ENCODE peak calls at places on chromosomes 7 and 10, in nine cellular contexts. One of them, this sample, is unnamed.

GRCh38 chr10:75210193-75211006 is at the start of gene VDAC2:
- DNase-seq in upper lobe of right lung: peak; percentile 96
- DNase-seq in heart left ventricle: peak; percentile 94
- DNase-seq in lower lobe of right lung: peak; percentile 94
- DNase-seq in colonic mucosa: peak; percentile 91
- DNase-seq in kidney: peak; percentile 97
- DNase-seq in cardiac muscle cell: peak; percentile 92
- DNase-seq in esophagus muscularis mucosa: peak; percentile 96
- DNase-seq in thoracic aorta: peak; percentile 57
- DNase-seq in this sample: no peak

GRCh38 chr7:151802469-151802846 is 74.5 kb downstream of the PRKAG2 start:
- DNase-seq in upper lobe of right lung: peak; percentile 46
- DNase-seq in heart left ventricle: no peak
- DNase-seq in lower lobe of right lung: peak; percentile 7
- DNase-seq in colonic mucosa: no peak
- DNase-seq in kidney: peak; percentile 15
- DNase-seq in cardiac muscle cell: no peak
- DNase-seq in esophagus muscularis mucosa: no peak
- DNase-seq in thoracic aorta: no peak
- DNase-seq in this sample: no peak

GRCh38 chr10:86706401-86706841 is 38.1 kb downstream of the LDB3 start:
- DNase-seq in upper lobe of right lung: no peak
- DNase-seq in heart left ventricle: no peak
- DNase-seq in lower lobe of right lung: peak; percentile 25
- DNase-seq in colonic mucosa: no peak
- DNase-seq in kidney: peak; percentile 65
- DNase-seq in cardiac muscle cell: no peak
- DNase-seq in esophagus muscularis mucosa: no peak
- DNase-seq in thoracic aorta: no peak
- DNase-seq in this sample: no peak

GRCh38 chr10:87734987-87735827 is 75.5 kb downstream of the PAPSS2 start:
- DNase-seq in upper lobe of right lung: no peak
- DNase-seq in heart left ventricle: peak; percentile 25
- DNase-seq in lower lobe of right lung: no peak
- DNase-seq in colonic mucosa: no peak
- DNase-seq in kidney: no peak
- DNase-seq in cardiac muscle cell: peak; percentile 59
- DNase-seq in esophagus muscularis mucosa: no peak
- DNase-seq in thoracic aorta: no peak
- DNase-seq in this sample: no peak

GRCh38 chr7:135704698-135705097 is 23.3 kb downstream of the SLC13A4 start:
- DNase-seq in upper lobe of right lung: no peak
- DNase-seq in heart left ventricle: no peak
- DNase-seq in lower lobe of right lung: no peak
- DNase-seq in colonic mucosa: no peak
- DNase-seq in kidney: no peak
- DNase-seq in cardiac muscle cell: no peak
- DNase-seq in esophagus muscularis mucosa: no peak
- DNase-seq in thoracic aorta: no peak
- DNase-seq in this sample: no peak

GRCh38 chr10:123858907-123859650 is 32.5 kb downstream of the CPXM2 start:
- DNase-seq in upper lobe of right lung: no peak
- DNase-seq in heart left ventricle: no peak
- DNase-seq in lower lobe of right lung: no peak
- DNase-seq in colonic mucosa: no peak
- DNase-seq in kidney: peak; percentile 43
- DNase-seq in cardiac muscle cell: no peak
- DNase-seq in esophagus muscularis mucosa: no peak
- DNase-seq in thoracic aorta: no peak
- DNase-seq in this sample: no peak

GRCh38 chr7:46150721-46151120 is 229.6 kb upstream of the IGFBP3 start:
- DNase-seq in upper lobe of right lung: no peak
- DNase-seq in heart left ventricle: no peak
- DNase-seq in lower lobe of right lung: no peak
- DNase-seq in colonic mucosa: no peak
- DNase-seq in kidney: no peak
- DNase-seq in cardiac muscle cell: no peak
- DNase-seq in esophagus muscularis mucosa: no peak
- DNase-seq in thoracic aorta: no peak
- DNase-seq in this sample: no peak

GRCh38 chr10:73585223-73585784 is 5.8 kb downstream of the USP54 start:
- DNase-seq in upper lobe of right lung: no peak
- DNase-seq in heart left ventricle: no peak
- DNase-seq in lower lobe of right lung: no peak
- DNase-seq in colonic mucosa: no peak
- DNase-seq in kidney: no peak
- DNase-seq in cardiac muscle cell: no peak
- DNase-seq in esophagus muscularis mucosa: no peak
- DNase-seq in thoracic aorta: no peak
- DNase-seq in this sample: no peak

GRCh38 chr7:29988391-29989256 is 977 bp downstream of the SCRN1 start:
- DNase-seq in upper lobe of right lung: peak; percentile 84
- DNase-seq in heart left ventricle: peak; percentile 50
- DNase-seq in lower lobe of right lung: peak; percentile 79
- DNase-seq in colonic mucosa: peak; percentile 68
- DNase-seq in kidney: peak; percentile 78
- DNase-seq in cardiac muscle cell: peak; percentile 42
- DNase-seq in esophagus muscularis mucosa: no peak
- DNase-seq in thoracic aorta: no peak
- DNase-seq in this sample: no peak

GRCh38 chr10:6047847-6048246 is 14.3 kb downstream of the IL2RA start:
- DNase-seq in upper lobe of right lung: no peak
- DNase-seq in heart left ventricle: no peak
- DNase-seq in lower lobe of right lung: no peak
- DNase-seq in colonic mucosa: peak; percentile 16
- DNase-seq in kidney: no peak
- DNase-seq in cardiac muscle cell: no peak
- DNase-seq in esophagus muscularis mucosa: peak; percentile 72
- DNase-seq in thoracic aorta: no peak
- DNase-seq in this sample: no peak

GRCh38 chr10:26446258-26446657 is 8.1 kb downstream of the APBB1IP start:
- DNase-seq in upper lobe of right lung: no peak
- DNase-seq in heart left ventricle: no peak
- DNase-seq in lower lobe of right lung: no peak
- DNase-seq in colonic mucosa: no peak
- DNase-seq in kidney: no peak
- DNase-seq in cardiac muscle cell: no peak
- DNase-seq in esophagus muscularis mucosa: no peak
- DNase-seq in thoracic aorta: no peak
- DNase-seq in this sample: no peak

GRCh38 chr7:30846378-30846777 is 65.3 kb upstream of the AQP1 start:
- DNase-seq in upper lobe of right lung: peak; percentile 87
- DNase-seq in heart left ventricle: no peak
- DNase-seq in lower lobe of right lung: peak; percentile 85
- DNase-seq in colonic mucosa: peak; percentile 87
- DNase-seq in kidney: no peak
- DNase-seq in cardiac muscle cell: no peak
- DNase-seq in esophagus muscularis mucosa: no peak
- DNase-seq in thoracic aorta: no peak
- DNase-seq in this sample: no peak

GRCh38 chr10:119933179-119933578 is 40.6 kb downstream of the SEC23IP start:
- DNase-seq in upper lobe of right lung: no peak
- DNase-seq in heart left ventricle: no peak
- DNase-seq in lower lobe of right lung: no peak
- DNase-seq in colonic mucosa: no peak
- DNase-seq in kidney: no peak
- DNase-seq in cardiac muscle cell: peak; percentile 67
- DNase-seq in esophagus muscularis mucosa: no peak
- DNase-seq in thoracic aorta: no peak
- DNase-seq in this sample: no peak

GRCh38 chr10:102267748-102268147 is 22.4 kb downstream of the GBF1 start:
- DNase-seq in upper lobe of right lung: no peak
- DNase-seq in heart left ventricle: no peak
- DNase-seq in lower lobe of right lung: no peak
- DNase-seq in colonic mucosa: no peak
- DNase-seq in kidney: no peak
- DNase-seq in cardiac muscle cell: no peak
- DNase-seq in esophagus muscularis mucosa: no peak
- DNase-seq in thoracic aorta: no peak
- DNase-seq in this sample: no peak

GRCh38 chr10:3452683-3453388 is 280.3 kb upstream of the PITRM1 start:
- DNase-seq in upper lobe of right lung: no peak
- DNase-seq in heart left ventricle: no peak
- DNase-seq in lower lobe of right lung: no peak
- DNase-seq in colonic mucosa: peak; percentile 9
- DNase-seq in kidney: no peak
- DNase-seq in cardiac muscle cell: no peak
- DNase-seq in esophagus muscularis mucosa: no peak
- DNase-seq in thoracic aorta: no peak
- DNase-seq in this sample: no peak

DNA sequence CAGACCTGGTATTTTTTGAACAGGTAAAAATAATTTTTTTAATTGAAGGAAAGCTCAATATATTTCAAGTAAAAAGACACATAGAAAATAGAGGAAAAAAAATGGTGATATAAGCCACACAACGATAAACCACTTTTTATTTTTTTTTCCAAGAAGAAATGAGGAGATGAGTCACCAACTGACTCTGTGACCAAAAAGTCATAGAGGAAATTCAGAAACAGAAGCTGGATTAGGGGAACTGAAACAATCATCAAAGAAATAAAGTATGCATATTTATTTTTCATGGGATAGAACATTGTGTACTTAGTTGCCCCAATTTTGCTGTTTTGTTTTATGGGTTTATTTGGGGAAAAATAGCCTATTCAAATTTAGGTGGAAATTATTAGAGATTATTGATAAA is 176.8 kb upstream of the AGR3 start:
- DNase-seq in upper lobe of right lung: no peak
- DNase-seq in heart left ventricle: no peak
- DNase-seq in lower lobe of right lung: no peak
- DNase-seq in colonic mucosa: no peak
- DNase-seq in kidney: no peak
- DNase-seq in cardiac muscle cell: no peak
- DNase-seq in esophagus muscularis mucosa: no peak
- DNase-seq in thoracic aorta: no peak
- DNase-seq in this sample: no peak
- H3K4me1 ChIP-seq in upper lobe of right lung: no peaks in the 10 kb centered on the region
- H3K4me1 ChIP-seq in heart left ventricle: no peaks in the 10 kb centered on the region
- H3K4me1 ChIP-seq in lower lobe of right lung: peaks cover 14% of the 10 kb centered on the region
- H3K4me1 ChIP-seq in colonic mucosa: no peaks in the 10 kb centered on the region
- H3K4me1 ChIP-seq in kidney: no peaks in the 10 kb centered on the region
- H3K4me1 ChIP-seq in cardiac muscle cell: no peaks in the 10 kb centered on the region
- H3K4me1 ChIP-seq in esophagus muscularis mucosa: peaks cover 5% of the 10 kb centered on the region
- H3K4me1 ChIP-seq in thoracic aorta: peaks cover 3% of the 10 kb centered on the region
- H3K4me1 ChIP-seq in this sample: no peaks in the 10 kb centered on the region

GRCh38 chr7:149458235-149458634 is 2.6 kb downstream of the ZNF777 start:
- DNase-seq in upper lobe of right lung: no peak
- DNase-seq in heart left ventricle: no peak
- DNase-seq in lower lobe of right lung: no peak
- DNase-seq in colonic mucosa: no peak
- DNase-seq in kidney: no peak
- DNase-seq in cardiac muscle cell: no peak
- DNase-seq in esophagus muscularis mucosa: no peak
- DNase-seq in thoracic aorta: no peak
- DNase-seq in this sample: no peak
- H3K4me1 ChIP-seq in upper lobe of right lung: peaks cover 19% of the 10 kb centered on the region
- H3K4me1 ChIP-seq in heart left ventricle: peaks cover 14% of the 10 kb centered on the region
- H3K4me1 ChIP-seq in lower lobe of right lung: peaks cover 19% of the 10 kb centered on the region
- H3K4me1 ChIP-seq in colonic mucosa: no peaks in the 10 kb centered on the region
- H3K4me1 ChIP-seq in kidney: no peaks in the 10 kb centered on the region
- H3K4me1 ChIP-seq in cardiac muscle cell: peaks cover 10% of the 10 kb centered on the region
- H3K4me1 ChIP-seq in esophagus muscularis mucosa: peaks cover 24% of the 10 kb centered on the region
- H3K4me1 ChIP-seq in thoracic aorta: peaks cover 10% of the 10 kb centered on the region
- H3K4me1 ChIP-seq in this sample: peaks cover 17% of the 10 kb centered on the region

GRCh38 chr10:101224060-101224909 is 5.0 kb downstream of the LBX1 start:
- DNase-seq in upper lobe of right lung: no peak
- DNase-seq in heart left ventricle: no peak
- DNase-seq in lower lobe of right lung: no peak
- DNase-seq in colonic mucosa: no peak
- DNase-seq in kidney: no peak
- DNase-seq in cardiac muscle cell: no peak
- DNase-seq in esophagus muscularis mucosa: no peak
- DNase-seq in thoracic aorta: no peak
- DNase-seq in this sample: no peak

GRCh38 chr10:101222683-101223273 is 6.5 kb downstream of the LBX1 start:
- DNase-seq in upper lobe of right lung: no peak
- DNase-seq in heart left ventricle: no peak
- DNase-seq in lower lobe of right lung: no peak
- DNase-seq in colonic mucosa: no peak
- DNase-seq in kidney: no peak
- DNase-seq in cardiac muscle cell: no peak
- DNase-seq in esophagus muscularis mucosa: no peak
- DNase-seq in thoracic aorta: no peak
- DNase-seq in this sample: no peak

GRCh38 chr10:101222247-101222531 is 7.1 kb downstream of the LBX1 start:
- DNase-seq in upper lobe of right lung: no peak
- DNase-seq in heart left ventricle: no peak
- DNase-seq in lower lobe of right lung: no peak
- DNase-seq in colonic mucosa: no peak
- DNase-seq in kidney: no peak
- DNase-seq in cardiac muscle cell: no peak
- DNase-seq in esophagus muscularis mucosa: no peak
- DNase-seq in thoracic aorta: no peak
- DNase-seq in this sample: no peak

GRCh38 chr10:101224910-101225823 is 4.1 kb downstream of the LBX1 start:
- DNase-seq in upper lobe of right lung: no peak
- DNase-seq in heart left ventricle: no peak
- DNase-seq in lower lobe of right lung: no peak
- DNase-seq in colonic mucosa: no peak
- DNase-seq in kidney: no peak
- DNase-seq in cardiac muscle cell: no peak
- DNase-seq in esophagus muscularis mucosa: no peak
- DNase-seq in thoracic aorta: no peak
- DNase-seq in this sample: no peak

DNA sequence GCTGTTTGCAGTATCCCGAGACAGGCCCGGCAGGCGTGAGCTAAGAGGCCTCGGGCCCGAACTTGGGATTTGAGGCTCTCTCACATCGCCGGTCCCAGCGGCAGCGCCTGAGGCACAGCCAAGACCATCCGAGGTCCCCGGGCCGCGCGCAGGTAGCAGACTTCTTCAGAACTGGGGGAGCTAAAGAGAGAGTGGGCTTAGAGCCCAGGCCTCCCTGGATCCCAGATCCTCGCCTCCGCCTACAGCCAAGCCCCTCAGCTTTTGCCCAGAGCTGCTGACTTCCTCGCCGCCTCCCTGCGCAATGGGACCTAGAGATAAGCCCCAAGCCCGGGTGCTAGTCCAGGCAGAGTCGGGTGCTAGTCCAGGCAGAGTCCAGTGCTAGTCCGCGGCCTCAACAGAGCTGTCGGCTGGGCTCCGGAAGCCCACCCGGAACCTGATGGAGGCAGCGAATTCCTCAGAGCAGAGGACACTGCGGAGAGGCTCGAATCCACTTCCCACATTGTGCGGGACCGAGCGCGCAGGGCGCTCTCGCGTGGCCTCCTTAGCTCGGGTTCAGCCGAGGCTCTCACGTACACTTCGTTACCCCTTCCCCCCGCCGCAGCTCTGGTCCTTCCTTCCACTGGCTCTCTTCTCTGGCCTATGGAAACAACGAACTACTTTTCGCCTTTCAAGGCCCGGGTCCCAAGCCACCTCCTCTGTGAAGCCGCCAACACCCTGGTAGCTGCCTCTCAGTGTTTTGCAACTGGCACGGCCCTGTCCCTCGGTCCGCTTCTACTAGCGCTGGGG is 5.8 kb downstream of the LBX1 start:
- DNase-seq in upper lobe of right lung: no peak
- DNase-seq in heart left ventricle: no peak
- DNase-seq in lower lobe of right lung: no peak
- DNase-seq in colonic mucosa: no peak
- DNase-seq in kidney: no peak
- DNase-seq in cardiac muscle cell: no peak
- DNase-seq in esophagus muscularis mucosa: no peak
- DNase-seq in thoracic aorta: no peak
- DNase-seq in this sample: no peak
- H3K4me1 ChIP-seq in upper lobe of right lung: peaks cover 33% of the 10 kb centered on the region
- H3K4me1 ChIP-seq in heart left ventricle: peaks cover 21% of the 10 kb centered on the region
- H3K4me1 ChIP-seq in lower lobe of right lung: peaks cover 49% of the 10 kb centered on the region
- H3K4me1 ChIP-seq in colonic mucosa: peaks cover 11% of the 10 kb centered on the region
- H3K4me1 ChIP-seq in kidney: no peaks in the 10 kb centered on the region
- H3K4me1 ChIP-seq in cardiac muscle cell: peaks cover 4% of the 10 kb centered on the region
- H3K4me1 ChIP-seq in esophagus muscularis mucosa: peaks cover 61% of the 10 kb centered on the region
- H3K4me1 ChIP-seq in thoracic aorta: peaks cover 39% of the 10 kb centered on the region
- H3K4me1 ChIP-seq in this sample: peaks cover 70% of the 10 kb centered on the region

GRCh38 chr7:26332698-26333097 is 41.0 kb downstream of the SNX10 start:
- DNase-seq in upper lobe of right lung: no peak
- DNase-seq in heart left ventricle: no peak
- DNase-seq in lower lobe of right lung: no peak
- DNase-seq in colonic mucosa: no peak
- DNase-seq in kidney: no peak
- DNase-seq in cardiac muscle cell: no peak
- DNase-seq in esophagus muscularis mucosa: no peak
- DNase-seq in thoracic aorta: no peak
- DNase-seq in this sample: no peak
- H3K4me1 ChIP-seq in upper lobe of right lung: no peaks in the 10 kb centered on the region
- H3K4me1 ChIP-seq in heart left ventricle: no peaks in the 10 kb centered on the region
- H3K4me1 ChIP-seq in lower lobe of right lung: peaks cover 4% of the 10 kb centered on the region
- H3K4me1 ChIP-seq in colonic mucosa: no peaks in the 10 kb centered on the region
- H3K4me1 ChIP-seq in kidney: no peaks in the 10 kb centered on the region
- H3K4me1 ChIP-seq in cardiac muscle cell: no peaks in the 10 kb centered on the region
- H3K4me1 ChIP-seq in esophagus muscularis mucosa: no peaks in the 10 kb centered on the region
- H3K4me1 ChIP-seq in thoracic aorta: no peaks in the 10 kb centered on the region
- H3K4me1 ChIP-seq in this sample: no peaks in the 10 kb centered on the region